ENCODE peak calls at places on chromosomes 3 and 15, in five cellular contexts. Z, O, S, T and K are unnamed samples.

GRCh38 chr3:128335621-128336296 is 130.9 kb downstream of the DNAJB8 start:
- DNase-seq in Z (no peak), O (no peak), S (no peak), T (no peak), K (no peak)

GRCh38 chr3:115081444-115081843 is 65.6 kb downstream of the ZBTB20 start:
- DNase-seq in Z (no peak), O (no peak), S (no peak), T (no peak), K (no peak)

GRCh38 chr15:56821721-56822425 is 88.6 kb upstream of the ZNF280D start:
- DNase-seq in Z (peak), O (peak), S (peak), T (no peak), K (no peak)

GRCh38 chr15:32952901-32953889 is 235.4 kb downstream of the GREM1 start:
- DNase-seq in Z (no peak), O (no peak), S (peak), T (no peak), K (no peak)

GRCh38 chr3:45464336-45464809 is 76.0 kb downstream of the LARS2 start:
- DNase-seq in Z (no peak), O (no peak), S (peak), T (no peak), K (no peak)

GRCh38 chr3:52866427-52866826 is 30.9 kb downstream of the STIMATE start:
- DNase-seq in Z (no peak), O (no peak), S (no peak), T (no peak), K (no peak)

GRCh38 chr15:69939513-69940440 is 157.9 kb downstream of the TLE3 start:
- DNase-seq in Z (no peak), O (no peak), S (no peak), T (peak), K (no peak)

GRCh38 chr3:45984331-45985312 is 11.0 kb downstream of the FYCO1 start:
- DNase-seq in Z (no peak), O (no peak), S (peak), T (no peak), K (no peak)

GRCh38 chr3:69806735-69807438 is 67.6 kb downstream of the MITF start:
- DNase-seq in Z (no peak), O (no peak), S (peak), T (no peak), K (no peak)

GRCh38 chr3:61682671-61683408 is 121.5 kb downstream of the PTPRG start:
- DNase-seq in Z (no peak), O (no peak), S (peak), T (no peak), K (no peak)

GRCh38 chr3:149188494-149188893 is 33.1 kb downstream of the CP start:
- DNase-seq in Z (no peak), O (no peak), S (no peak), T (no peak), K (no peak)

GRCh38 chr3:50594253-50594785 is 17.3 kb downstream of the CISH start:
- DNase-seq in Z (no peak), O (no peak), S (no peak), T (no peak), K (no peak)

GRCh38 chr3:11090551-11090950 is 63.7 kb upstream of the HRH1 start:
- DNase-seq in Z (no peak), O (no peak), S (no peak), T (no peak), K (no peak)

GRCh38 chr3:140122183-140122582 is 187.2 kb downstream of the CLSTN2 start:
- DNase-seq in Z (no peak), O (no peak), S (no peak), T (no peak), K (no peak)

GRCh38 chr3:192884831-192885356 is 32.8 kb downstream of the MB21D2 start:
- DNase-seq in Z (no peak), O (no peak), S (peak), T (no peak), K (no peak)

GRCh38 chr3:197186887-197187588 is 111.4 kb downstream of the DLG1 start:
- DNase-seq in Z (peak), O (peak), S (peak), T (peak), K (peak)

GRCh38 chr3:184186902-184187207 is 856 bp downstream of the ABCF3 start:
- DNase-seq in Z (no peak), O (no peak), S (peak), T (no peak), K (no peak)

GRCh38 chr15:47473857-47474256 is 243.4 kb upstream of the SEMA6D start:
- DNase-seq in Z (no peak), O (no peak), S (no peak), T (no peak), K (no peak)

GRCh38 chr3:105316307-105316706 is 50.4 kb upstream of the ALCAM start:
- DNase-seq in Z (no peak), O (no peak), S (no peak), T (no peak), K (no peak)

GRCh38 chr3:175146258-175146657 is 287.1 kb downstream of the NAALADL2 start:
- DNase-seq in Z (no peak), O (no peak), S (peak), T (no peak), K (no peak)

GRCh38 chr3:195441476-195441970 is 1.3 kb downstream of the ACAP2 start:
- DNase-seq in Z (peak), O (no peak), S (peak), T (no peak), K (no peak)

GRCh38 chr15:48936666-48937065 is 27.1 kb downstream of the SHC4 start:
- DNase-seq in Z (no peak), O (no peak), S (peak), T (no peak), K (no peak)

GRCh38 chr15:70569718-70570231 is 193.6 kb downstream of the UACA start:
- DNase-seq in Z (peak), O (peak), S (peak), T (no peak), K (no peak)

GRCh38 chr3:128362026-128362965 is 104.4 kb downstream of the DNAJB8 start:
- DNase-seq in Z (no peak), O (no peak), S (no peak), T (no peak), K (no peak)

GRCh38 chr15:66838671-66839239 is 136.7 kb downstream of the SMAD6 start:
- DNase-seq in Z (no peak), O (no peak), S (peak), T (peak), K (no peak)

GRCh38 chr3:99211309-99211708 is 309.8 kb upstream of the DCBLD2 start:
- DNase-seq in Z (no peak), O (no peak), S (no peak), T (no peak), K (no peak)

GRCh38 chr3:10460951-10461563 is 44.3 kb downstream of the ATP2B2 start:
- DNase-seq in Z (no peak), O (no peak), S (no peak), T (no peak), K (no peak)